ENCODE peak calls at places on chromosomes 3 and 15, in six cellular contexts. V, F, E, P, M and L are unnamed samples.

GRCh38 chr3:112653209-112653871 is 12.4 kb upstream of the CCDC80 start:
- DNase-seq in V (no peak), F (no peak), E (no peak), P (peak), M (no peak), L (no peak)

GRCh38 chr3:177185035-177185574 is 12.2 kb downstream of the TBL1XR1 start:
- DNase-seq in V (no peak), F (no peak), E (no peak), P (no peak), M (no peak), L (no peak)

GRCh38 chr15:55248895-55249294 is 40.7 kb downstream of the RAB27A start:
- DNase-seq in V (no peak), F (no peak), E (no peak), P (no peak), M (no peak), L (no peak)

GRCh38 chr3:72625616-72626337 is 222.5 kb downstream of the SHQ1 start:
- DNase-seq in V (no peak), F (no peak), E (no peak), P (peak), M (no peak), L (peak)

GRCh38 chr3:71416868-71417267 is 166.7 kb downstream of the FOXP1 start:
- DNase-seq in V (no peak), F (no peak), E (no peak), P (no peak), M (no peak), L (peak)

GRCh38 chr3:133856316-133856715 is 39.4 kb downstream of the RAB6B start:
- DNase-seq in V (no peak), F (no peak), E (no peak), P (peak), M (no peak), L (no peak)

GRCh38 chr15:39855400-39855799 is 64.7 kb downstream of the GPR176 start:
- DNase-seq in V (no peak), F (no peak), E (no peak), P (no peak), M (no peak), L (no peak)

GRCh38 chr15:43213466-43213865 is 7.4 kb downstream of the EPB42 start:
- DNase-seq in V (no peak), F (no peak), E (no peak), P (no peak), M (no peak), L (no peak)

GRCh38 chr15:99239545-99240198 is 9.7 kb downstream of the TTC23 start:
- DNase-seq in V (no peak), F (no peak), E (no peak), P (no peak), M (no peak), L (peak)

GRCh38 chr15:64092864-64093626 is 593 bp downstream of the CIAO2A start:
- DNase-seq in V (peak), F (no peak), E (peak), P (peak), M (peak), L (peak)

GRCh38 chr3:79385211-79385610 is 382.6 kb downstream of the ROBO1 start:
- DNase-seq in V (no peak), F (no peak), E (no peak), P (no peak), M (no peak), L (no peak)

GRCh38 chr3:242986-243706 is 46.6 kb downstream of the CHL1 start:
- DNase-seq in V (no peak), F (no peak), E (no peak), P (no peak), M (no peak), L (no peak)

GRCh38 chr3:48088749-48089466 is 72.7 kb upstream of the MAP4 start:
- DNase-seq in V (peak), F (peak), E (peak), P (peak), M (peak), L (peak)
- TF ChIP-seq CTCF in V (no peak), F (no peak), E (no peak), P (no peak), M (no peak), L (no peak)

GRCh38 chr15:91235376-91235775 is 135.3 kb downstream of the SV2B start:
- DNase-seq in V (no peak), F (no peak), E (no peak), P (no peak), M (no peak), L (no peak)
- TF ChIP-seq CTCF in V (no peak), F (no peak), E (no peak), P (no peak), M (no peak), L (no peak)

DNA sequence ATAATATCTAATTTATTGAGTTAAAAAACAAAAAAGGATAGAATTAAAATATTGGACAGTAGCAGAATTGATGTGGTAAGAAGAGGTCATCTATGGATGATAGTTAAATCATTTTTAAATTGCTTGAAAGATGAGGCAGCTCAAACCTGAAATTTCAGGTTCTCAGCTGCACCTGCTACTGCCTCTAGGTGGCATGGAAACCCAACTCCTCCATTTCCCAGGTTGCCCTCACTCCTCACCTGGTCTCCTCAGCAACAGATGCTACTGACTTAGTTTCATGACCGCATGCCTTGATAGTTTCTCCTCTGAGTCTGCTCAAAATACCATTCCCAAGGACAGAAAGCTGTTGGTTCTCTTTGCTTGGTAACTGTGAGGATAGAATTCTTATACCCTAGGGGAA is 148.1 kb downstream of the ABHD5 start:
- DNase-seq in V (no peak), F (no peak), E (no peak), P (no peak), M (no peak), L (no peak)
- TF ChIP-seq CTCF in V (no peak), F (no peak), E (no peak), P (peak), M (no peak), L (no peak)

DNA sequence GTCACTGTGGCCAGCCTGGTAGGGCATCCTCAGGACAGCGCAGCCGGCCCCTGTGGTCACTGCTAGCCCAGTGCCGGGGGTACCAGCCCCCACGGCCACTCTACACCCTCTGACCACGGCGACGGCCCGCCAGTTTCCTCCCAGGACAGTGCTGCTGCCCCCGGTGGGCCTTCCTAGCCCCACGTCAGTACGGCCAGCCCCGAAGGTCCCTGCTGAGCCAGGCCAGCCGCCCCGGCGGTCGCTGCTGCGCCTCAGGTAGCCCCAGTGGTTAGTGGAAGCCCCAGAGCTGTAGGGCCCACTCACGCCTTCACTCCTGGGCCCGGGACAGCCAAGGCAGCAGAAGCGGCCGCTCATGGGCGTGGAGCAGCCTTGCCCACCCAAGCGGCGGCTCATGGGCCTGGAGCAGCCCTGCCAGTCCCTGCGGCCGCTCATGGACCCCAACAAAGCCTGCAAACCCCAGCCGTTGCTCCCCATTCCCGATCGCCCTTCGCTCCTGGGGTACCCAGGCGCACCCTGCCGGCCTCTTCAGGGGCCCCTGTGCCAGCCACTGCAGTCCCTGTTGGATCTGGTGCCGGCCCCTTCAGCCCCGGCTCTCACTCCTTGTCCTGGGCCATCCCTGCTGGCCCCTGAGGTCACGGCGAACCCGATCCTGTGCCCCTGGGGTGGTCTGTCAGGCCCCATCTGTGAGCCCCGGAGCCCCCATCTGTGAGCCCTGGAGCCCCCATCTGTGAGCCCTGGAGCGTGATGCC is 9.5 kb upstream of the ROPN1B start:
- DNase-seq in V (no peak), F (no peak), E (no peak), P (no peak), M (no peak), L (no peak)
- TF ChIP-seq CTCF in V (no peak), F (no peak), E (no peak), P (no peak), M (no peak), L (no peak)